ENCODE peak calls at places on chromosomes 4 and X, in eight cellular contexts. W, L, Q, T, M, H, D and N are unnamed samples.

GRCh38 chrX:48003367-48003757 is 427 bp downstream of the ZNF182 start:
- DNase-seq in M (peak; percentile 38), T (no peak), H (peak; percentile 4), W (no peak), D (no peak), Q (peak; percentile 40), L (no peak), N (no peak)

GRCh38 chr4:70984587-70984986 is 8.9 kb upstream of the DCK start:
- DNase-seq in T (no peak), H (no peak), L (no peak), D (no peak), M (no peak), Q (no peak), W (no peak), N (no peak)

GRCh38 chr4:156974264-156974663 is 2.7 kb upstream of the PDGFC start:
- DNase-seq in T (no peak), H (no peak), Q (no peak), W (no peak), L (no peak), D (no peak), M (no peak), N (no peak)

GRCh38 chr4:2793920-2794706 is 1.2 kb downstream of the SH3BP2 start:
- DNase-seq in Q (no peak), D (no peak), T (no peak), L (no peak), M (peak; percentile 84), H (peak; percentile 25), W (peak; percentile 73), N (peak; percentile 58)

GRCh38 chr4:22070256-22070655 is 121.7 kb upstream of the KCNIP4 start:
- DNase-seq in Q (no peak), M (no peak), T (no peak), W (no peak), H (no peak), D (no peak), L (no peak), N (no peak)

GRCh38 chr4:48968814-48969213 is 17.3 kb upstream of the CWH43 start:
- DNase-seq in T (no peak), W (peak; percentile 79), H (no peak), M (no peak), L (no peak), D (peak; percentile 80), Q (no peak), N (no peak)

GRCh38 chr4:102525099-102525498 is 23.9 kb downstream of the NFKB1 start:
- DNase-seq in D (no peak), Q (no peak), L (no peak), T (no peak), W (peak; percentile 24), M (no peak), H (no peak), N (no peak)

GRCh38 chr4:165873298-165874071 is 448 bp downstream of the TLL1 start:
- DNase-seq in W (peak; percentile 34), D (peak; percentile 44), H (peak; percentile 78), M (peak; percentile 77), L (no peak), Q (no peak), T (peak; percentile 60), N (peak; percentile 55)

GRCh38 chr4:81712714-81713113 is 241.0 kb upstream of the RASGEF1B start:
- DNase-seq in M (no peak), H (no peak), D (no peak), Q (peak; percentile 11), L (no peak), T (no peak), W (no peak), N (no peak)

GRCh38 chrX:25156323-25156722 is 140.6 kb upstream of the ARX start:
- DNase-seq in M (no peak), Q (no peak), D (peak; percentile 15), T (no peak), H (no peak), W (no peak), L (no peak), N (peak; percentile 14)

GRCh38 chr4:72031868-72032619 is at the start of gene NPFFR2:
- DNase-seq in Q (no peak), L (no peak), W (no peak), T (peak; percentile 76), D (no peak), H (peak; percentile 77), M (peak; percentile 62), N (peak; percentile 64)

GRCh38 chr4:130080872-130081451 is 985.0 kb downstream of the C4orf33 start:
- DNase-seq in Q (no peak), T (peak; percentile 15), H (no peak), W (no peak), L (no peak), D (no peak), M (no peak), N (peak; percentile 10)
- TF ChIP-seq EZH2phosphoT487 in Q (no peak), T (no peak), H (no peak), W (no peak), L (no peak), D (no peak), M (no peak), N (no peak)

GRCh38 chrX:9396930-9397329 is 67.9 kb upstream of the TBL1X start:
- DNase-seq in Q (no peak), H (no peak), W (peak; percentile 11), D (peak; percentile 28), T (no peak), L (no peak), M (no peak), N (peak; percentile 36)
- TF ChIP-seq EZH2phosphoT487 in Q (no peak), H (no peak), W (no peak), D (no peak), T (no peak), L (no peak), M (no peak), N (no peak)

DNA sequence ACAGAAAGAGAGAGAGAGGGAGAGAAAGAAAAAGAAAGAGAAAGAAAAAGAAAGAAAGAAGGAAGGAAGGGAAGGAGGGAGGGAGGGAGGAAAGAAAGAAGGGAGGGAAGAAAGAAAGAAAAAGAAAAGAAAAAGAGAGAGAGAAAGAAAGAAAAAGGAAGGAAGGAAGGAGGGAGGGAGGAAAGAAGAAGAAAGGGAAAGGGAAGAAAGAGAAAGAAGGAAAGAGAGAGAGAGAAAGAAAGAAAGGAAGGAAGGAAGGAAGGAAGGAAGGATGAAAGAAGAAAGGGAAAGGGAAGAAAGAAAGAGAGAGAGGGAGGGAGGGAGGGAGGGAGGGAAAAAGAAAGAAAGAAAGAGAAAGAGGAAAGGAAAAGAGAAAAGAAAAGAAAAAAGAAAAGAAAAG is 10.8 kb downstream of the OPHN1 start:
- DNase-seq in Q (no peak), D (no peak), W (no peak), H (no peak), T (no peak), M (no peak), L (no peak), N (no peak)
- TF ChIP-seq EZH2phosphoT487 in Q (no peak), D (no peak), W (no peak), H (no peak), T (no peak), M (no peak), L (no peak), N (no peak)

DNA sequence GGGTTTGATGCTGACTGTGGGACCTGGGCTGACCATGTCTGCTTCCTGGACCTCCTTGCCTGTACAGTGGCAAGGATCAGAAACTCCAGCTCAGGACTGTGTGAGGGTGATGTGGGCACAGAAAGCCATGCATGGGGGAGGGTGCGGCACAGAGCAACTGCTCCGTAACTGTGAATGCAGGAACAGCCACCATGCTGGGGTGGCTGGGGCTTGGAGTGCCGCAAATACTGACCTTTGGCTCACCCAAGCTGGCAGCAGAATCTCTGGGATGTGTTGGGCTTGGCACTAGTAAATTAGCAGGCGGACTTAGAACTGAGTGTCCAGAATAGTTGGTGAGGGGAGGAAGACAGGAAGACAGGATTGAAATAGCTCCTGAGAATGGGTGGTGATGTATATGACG is 52.0 kb downstream of the DRD5 start:
- DNase-seq in H (no peak), Q (no peak), D (no peak), T (no peak), M (no peak), L (no peak), W (no peak), N (no peak)
- TF ChIP-seq EZH2phosphoT487 in H (no peak), Q (no peak), D (no peak), T (no peak), M (no peak), L (no peak), W (no peak), N (no peak)